ENCODE peak calls at places on chromosomes 11 and 22, in five cellular contexts. S, J, T, E and C are unnamed samples.

GRCh38 chr11:131977231-131977630 is 606.8 kb downstream of the NTM start:
- DNase-seq in J (no peak), T (no peak), S (no peak), E (no peak), C (no peak)

GRCh38 chr11:100692290-100692689 is 5.2 kb downstream of the ARHGAP42 start:
- DNase-seq in E (no peak), T (no peak), J (no peak), S (no peak), C (no peak)

GRCh38 chr11:12219732-12220131 is 109.3 kb downstream of the MICAL2 start:
- DNase-seq in J (peak; percentile 94), S (no peak), T (no peak), E (no peak), C (no peak)

GRCh38 chr11:85875505-85875904 is 20.3 kb downstream of the CCDC83 start:
- DNase-seq in E (no peak), S (no peak), J (no peak), T (no peak), C (no peak)

GRCh38 chr11:123203934-123204333 is 8.9 kb upstream of the CLMP start:
- DNase-seq in J (no peak), E (no peak), T (no peak), S (no peak), C (no peak)

GRCh38 chr11:72950685-72951084 is 136.5 kb downstream of the ATG16L2 start:
- DNase-seq in E (no peak), S (no peak), J (no peak), T (no peak), C (no peak)

GRCh38 chr11:111932605-111932938 is 4.6 kb upstream of the DIXDC1 start:
- DNase-seq in E (no peak), T (no peak), J (no peak), S (no peak), C (no peak)

GRCh38 chr11:75668508-75669297 is at the start of gene MAP6:
- DNase-seq in J (peak; percentile 85), S (peak; percentile 2), T (no peak), E (no peak), C (no peak)

GRCh38 chr11:129976371-129976770 is 26.3 kb downstream of the PRDM10 start:
- DNase-seq in J (no peak), T (no peak), E (no peak), S (no peak), C (no peak)

GRCh38 chr11:95360382-95360781 is 129.4 kb upstream of the SESN3 start:
- DNase-seq in J (no peak), S (no peak), E (no peak), T (no peak), C (no peak)

GRCh38 chr22:17314472-17314871 is 54.8 kb upstream of the CECR2 start:
- DNase-seq in S (no peak), J (no peak), T (no peak), E (no peak), C (no peak)

GRCh38 chr11:19739872-19740271 is 27.2 kb downstream of the NAV2 start:
- DNase-seq in S (no peak), J (no peak), E (no peak), T (no peak), C (no peak)

GRCh38 chr22:43891360-43892182 is at the start of gene PNPLA5:
- DNase-seq in E (no peak), T (no peak), J (peak; percentile 80), S (no peak), C (no peak)

GRCh38 chr11:60785806-60786361 is 751 bp downstream of the MS4A10 start:
- DNase-seq in T (no peak), S (peak; percentile 66), J (peak; percentile 79), E (no peak), C (no peak)

GRCh38 chr11:6473481-6474422 is at the start of gene TRIM3:
- DNase-seq in J (peak; percentile 99), T (peak; percentile 94), S (peak; percentile 79), E (peak; percentile 96), C (peak; percentile 77)

GRCh38 chr11:124108158-124108557 is 7.1 kb upstream of the VWA5A start:
- DNase-seq in E (peak; percentile 16), J (no peak), T (no peak), S (peak; percentile 5), C (no peak)

GRCh38 chr11:35540526-35540925 is 15.1 kb upstream of the PAMR1 start:
- DNase-seq in T (no peak), E (no peak), S (no peak), J (no peak), C (no peak)

DNA sequence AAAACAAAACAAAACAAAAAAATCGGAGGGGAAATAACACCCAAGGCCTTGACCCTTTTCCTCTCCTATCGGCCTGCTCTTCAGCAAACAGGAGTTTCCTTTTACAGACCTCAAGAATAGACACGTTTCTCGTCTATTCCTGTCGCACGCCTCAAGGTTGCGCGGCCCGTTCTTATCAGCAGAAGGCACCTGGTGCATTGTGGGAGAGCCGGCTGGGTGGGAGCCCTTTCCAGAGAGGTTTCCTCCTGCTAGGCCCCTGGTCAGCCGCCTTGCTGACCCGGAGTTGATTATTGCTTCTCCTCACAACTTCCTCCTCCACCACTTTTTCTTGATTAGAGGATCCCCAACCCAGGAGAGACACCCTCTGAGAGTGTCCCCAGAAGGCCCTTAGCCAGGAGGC is 497.3 kb downstream of the MIAT start:
- DNase-seq in T (peak; percentile 46), J (no peak), E (peak; percentile 25), S (no peak), C (no peak)
- H3K4me3 ChIP-seq in T (no peak overlapping the region), J (no peak overlapping the region), E (no peak overlapping the region), S (no peak overlapping the region), C (no peak overlapping the region)

GRCh38 chr22:30251661-30252226 is 5.2 kb upstream of the LIF start:
- DNase-seq in E (no peak), S (peak; percentile 78), T (no peak), J (peak; percentile 96), C (no peak)

GRCh38 chr22:30250039-30250565 is 3.5 kb upstream of the LIF start:
- DNase-seq in J (peak; percentile 88), T (no peak), S (no peak), E (no peak), C (no peak)

GRCh38 chr22:30252411-30253204 is 6.0 kb upstream of the LIF start:
- DNase-seq in T (no peak), S (no peak), E (no peak), J (peak; percentile 87), C (no peak)

GRCh38 chr22:30249049-30250038 is 2.8 kb upstream of the LIF start:
- DNase-seq in J (peak; percentile 91), T (peak; percentile 39), E (no peak), S (no peak), C (no peak)

DNA sequence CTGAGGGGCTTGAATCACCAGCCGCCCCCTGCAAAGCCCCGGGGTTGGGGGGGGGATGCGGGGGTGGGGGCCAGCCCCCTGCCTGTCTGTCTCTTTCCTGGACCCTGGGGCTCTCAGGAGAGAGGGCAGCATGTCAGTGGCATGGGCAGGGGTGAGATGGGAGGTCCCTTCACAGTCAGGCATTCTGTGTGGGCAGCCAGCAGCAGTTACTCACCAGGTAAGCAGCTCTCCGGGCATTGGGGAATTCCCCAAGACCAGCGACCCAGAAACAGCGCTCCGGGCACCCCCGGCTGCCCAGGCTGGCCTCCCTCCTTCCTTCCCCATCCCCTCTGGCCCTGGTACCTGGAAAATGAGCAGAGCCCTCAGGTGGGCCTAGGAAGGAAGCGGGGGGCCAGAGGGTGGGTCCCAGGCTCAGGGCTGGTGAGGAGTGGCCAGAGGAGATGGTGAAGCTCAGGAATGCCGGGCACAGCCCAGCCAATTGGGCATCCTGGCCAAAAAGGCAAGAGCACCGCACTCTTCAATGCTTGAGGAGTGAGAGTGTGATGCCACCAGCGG is 4.2 kb upstream of the LIF start:
- DNase-seq in E (peak; percentile 63), T (no peak), J (peak; percentile 99), S (peak; percentile 71), C (no peak)
- H3K4me1 ChIP-seq in E (peaks cover 32% of the 10 kb centered on the region), T (peaks cover 5% of the 10 kb centered on the region), J (peaks cover 45% of the 10 kb centered on the region), S (peaks cover 84% of the 10 kb centered on the region), C (peaks cover 28% of the 10 kb centered on the region)

GRCh38 chr11:18294862-18295261 is 27.1 kb downstream of the HPS5 start:
- DNase-seq in E (no peak), S (no peak), J (no peak), T (no peak), C (no peak)
- H3K4me3 ChIP-seq in E (no peak overlapping the region), S (no peak overlapping the region), J (no peak overlapping the region), T (no peak overlapping the region), C (no peak overlapping the region)

GRCh38 chr11:8715501-8715900 is 32.9 kb downstream of the RPL27A start:
- DNase-seq in J (peak; percentile 62), E (no peak), T (no peak), S (no peak), C (no peak)
- H3K4me1 ChIP-seq in J (peaks cover 36% of the 10 kb centered on the region), E (peaks cover 49% of the 10 kb centered on the region), T (peaks cover 43% of the 10 kb centered on the region), S (peaks cover 51% of the 10 kb centered on the region), C (peaks cover 45% of the 10 kb centered on the region)

DNA sequence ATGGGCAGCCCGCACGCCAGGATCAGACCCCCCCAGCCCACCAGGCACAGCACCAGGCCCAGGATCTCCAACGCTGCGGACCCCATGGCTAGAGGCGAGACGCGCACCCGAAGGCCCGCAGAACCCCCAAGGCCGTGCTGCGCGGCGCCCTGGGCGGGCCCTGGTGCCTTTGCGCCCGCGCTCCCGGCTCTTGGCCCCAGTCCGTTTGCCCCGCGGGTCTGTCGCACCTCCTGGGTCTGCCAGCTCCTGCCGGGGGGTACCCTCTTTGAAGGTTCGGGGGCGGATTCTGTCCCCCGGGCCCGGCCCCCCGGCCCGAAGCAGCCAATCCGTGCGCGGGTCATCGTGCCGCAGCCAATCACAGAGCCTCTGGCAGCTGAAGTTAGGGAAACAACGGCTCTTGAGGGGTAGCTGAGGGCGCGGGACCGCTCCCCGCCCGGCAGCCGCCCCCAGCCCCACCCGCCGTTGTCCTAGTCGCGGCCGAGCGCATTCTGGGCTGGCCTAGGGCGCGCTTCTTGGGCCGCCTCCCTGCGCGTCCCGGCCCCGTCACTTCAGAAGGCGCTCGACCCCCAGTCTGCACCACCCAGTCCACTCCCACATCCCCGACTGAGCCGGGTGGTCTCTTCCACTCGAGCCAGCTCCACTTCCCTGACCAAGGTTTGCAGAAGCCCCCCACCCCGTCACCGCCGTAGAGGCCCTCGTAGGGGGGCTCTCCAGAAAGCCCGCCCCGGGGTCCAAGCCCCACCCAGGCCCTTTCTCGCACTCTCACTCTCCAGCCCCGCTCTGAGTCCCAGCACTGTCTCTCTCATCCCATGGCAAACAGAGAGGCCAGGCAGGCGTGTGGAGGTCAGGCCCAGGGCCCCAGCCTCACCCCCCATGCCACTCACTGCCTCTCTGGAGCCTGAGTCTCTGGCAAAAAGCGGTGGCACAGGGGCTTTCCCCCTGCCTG is at the start of gene CLDN5:
- DNase-seq in S (no peak), J (peak; percentile 82), E (no peak), T (no peak), C (no peak)
- H3K4me3 ChIP-seq in S (peak within 1 kb of the TSS; percentile 10), J (peak within 1 kb of the TSS; percentile 47), E (no peak within 1 kb of the TSS), T (peak within 1 kb of the TSS; percentile 20), C (peak within 1 kb of the TSS; percentile 32)

DNA sequence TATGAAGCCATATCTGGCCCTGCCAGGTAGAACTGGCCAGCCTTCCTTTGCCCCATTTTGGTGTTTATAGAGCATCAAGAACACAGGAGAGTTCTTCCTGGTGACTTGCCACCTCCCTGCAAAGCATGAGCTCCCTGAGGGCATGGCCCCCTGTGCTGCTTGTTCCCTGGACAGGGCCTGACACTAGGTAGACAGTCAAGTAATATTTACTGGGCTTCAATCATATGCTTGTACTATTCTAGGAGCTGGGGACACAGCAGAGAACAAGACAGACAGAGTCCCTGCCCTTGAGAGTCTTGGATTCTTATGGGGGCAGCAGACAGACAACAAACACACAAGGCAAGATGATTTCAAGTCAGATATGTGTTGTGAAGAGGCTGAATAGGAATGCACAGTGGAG is 10.0 kb upstream of the CBX6 start:
- DNase-seq in E (no peak), T (no peak), S (no peak), J (no peak), C (no peak)
- H3K4me1 ChIP-seq in E (peaks cover 25% of the 10 kb centered on the region), T (peaks cover 20% of the 10 kb centered on the region), S (peaks cover 10% of the 10 kb centered on the region), J (peaks cover 20% of the 10 kb centered on the region), C (peaks cover 36% of the 10 kb centered on the region)